ENCODE peak calls at places on chromosomes 1 and 21, in ten cellular contexts. F, L, E, R, M, D, I, Q, G and U are unnamed samples.

GRCh38 chr1:186210258-186210657 is 164.8 kb downstream of the TPR start:
- DNase-seq in F (no peak), L (no peak), E (no peak), R (no peak), M (no peak), D (no peak), I (no peak), Q (no peak), G (no peak), U (no peak)

GRCh38 chr1:92858564-92859399 is 26.9 kb downstream of the RPL5 start:
- DNase-seq in F (no peak), L (peak), E (peak), R (peak), M (peak), D (peak), I (no peak), Q (peak), G (peak), U (no peak)

GRCh38 chr1:151472852-151473731 is 13.8 kb upstream of the POGZ start:
- DNase-seq in F (no peak), L (no peak), E (no peak), R (peak), M (peak), D (peak), I (peak), Q (peak), G (peak), U (no peak)

GRCh38 chr1:34803770-34804169 is 11.0 kb downstream of the GJA4 start:
- DNase-seq in F (no peak), L (no peak), E (no peak), R (no peak), M (no peak), D (no peak), I (no peak), Q (no peak), G (no peak), U (no peak)

GRCh38 chr1:205227584-205228006 is at the start of gene TMCC2:
- DNase-seq in F (peak), L (peak), E (peak), R (peak), M (peak), D (peak), I (peak), Q (peak), G (peak), U (no peak)

GRCh38 chr21:25408666-25409065 is 198.6 kb downstream of the MRPL39 start:
- DNase-seq in F (no peak), L (no peak), E (no peak), R (no peak), M (no peak), D (no peak), I (no peak), Q (no peak), G (no peak), U (no peak)

GRCh38 chr1:5857508-5858090 is 134.6 kb downstream of the NPHP4 start:
- DNase-seq in F (no peak), L (no peak), E (no peak), R (no peak), M (no peak), D (no peak), I (no peak), Q (no peak), G (no peak), U (no peak)

GRCh38 chr21:25171438-25171837 is 435.8 kb downstream of the MRPL39 start:
- DNase-seq in F (no peak), L (no peak), E (peak), R (no peak), M (no peak), D (no peak), I (no peak), Q (no peak), G (no peak), U (no peak)

GRCh38 chr1:98659879-98660278 is 1.6 kb upstream of the SNX7 start:
- DNase-seq in F (no peak), L (no peak), E (no peak), R (no peak), M (no peak), D (no peak), I (no peak), Q (no peak), G (no peak), U (no peak)

GRCh38 chr1:14296795-14297194 is 301.7 kb upstream of the KAZN start:
- DNase-seq in F (no peak), L (no peak), E (no peak), R (no peak), M (no peak), D (no peak), I (no peak), Q (no peak), G (no peak), U (no peak)

GRCh38 chr1:96253281-96254035 is 468.1 kb upstream of the PTBP2 start:
- DNase-seq in F (no peak), L (no peak), E (peak), R (no peak), M (no peak), D (no peak), I (no peak), Q (no peak), G (no peak), U (no peak)

GRCh38 chr21:14900058-14900457 is 164.7 kb downstream of the NRIP1 start:
- DNase-seq in F (no peak), L (no peak), E (no peak), R (no peak), M (no peak), D (no peak), I (no peak), Q (no peak), G (no peak), U (no peak)

GRCh38 chr21:44931137-44931500 is 8.7 kb upstream of the SLX9 start:
- DNase-seq in F (no peak), L (no peak), E (no peak), R (no peak), M (peak), D (no peak), I (peak), Q (no peak), G (no peak), U (no peak)

GRCh38 chr21:44761011-44761729 is 40.5 kb downstream of the UBE2G2 start:
- DNase-seq in F (no peak), L (no peak), E (no peak), R (no peak), M (peak), D (no peak), I (no peak), Q (peak), G (peak), U (no peak)

GRCh38 chr1:103208844-103209243 is 100.5 kb upstream of the COL11A1 start:
- DNase-seq in F (no peak), L (no peak), E (no peak), R (no peak), M (no peak), D (no peak), I (no peak), Q (no peak), G (no peak), U (no peak)

GRCh38 chr1:63640633-63641567 is 47.7 kb downstream of the PGM1 start:
- DNase-seq in F (no peak), L (no peak), E (no peak), R (no peak), M (no peak), D (no peak), I (no peak), Q (no peak), G (no peak), U (no peak)

GRCh38 chr1:7616076-7616833 is 154.8 kb upstream of the VAMP3 start:
- DNase-seq in F (no peak), L (no peak), E (peak), R (peak), M (peak), D (peak), I (peak), Q (peak), G (no peak), U (no peak)

GRCh38 chr1:1313500-1314236 is 5.3 kb downstream of the PUSL1 start:
- DNase-seq in F (no peak), L (no peak), E (no peak), R (no peak), M (no peak), D (no peak), I (no peak), Q (no peak), G (no peak), U (no peak)

GRCh38 chr1:109901508-109902145 is 9.0 kb upstream of the CSF1 start:
- DNase-seq in F (no peak), L (no peak), E (no peak), R (no peak), M (peak), D (no peak), I (no peak), Q (peak), G (no peak), U (no peak)

GRCh38 chr1:107267489-107267888 is 126.7 kb downstream of the NTNG1 start:
- DNase-seq in F (no peak), L (no peak), E (no peak), R (no peak), M (no peak), D (no peak), I (no peak), Q (no peak), G (no peak), U (no peak)

GRCh38 chr1:51760872-51761271 is 117.7 kb downstream of the NRDC start:
- DNase-seq in F (no peak), L (no peak), E (no peak), R (no peak), M (no peak), D (no peak), I (no peak), Q (no peak), G (no peak), U (no peak)

GRCh38 chr1:27971674-27972073 is 11.9 kb downstream of the XKR8 start:
- DNase-seq in F (no peak), L (no peak), E (no peak), R (no peak), M (no peak), D (peak), I (no peak), Q (no peak), G (peak), U (no peak)

GRCh38 chr1:26856604-26857469 is 6.1 kb upstream of the SFN start:
- DNase-seq in F (no peak), L (no peak), E (no peak), R (no peak), M (no peak), D (no peak), I (no peak), Q (peak), G (no peak), U (no peak)

GRCh38 chr1:54355931-54356679 is 50.1 kb downstream of the SSBP3 start:
- DNase-seq in F (no peak), L (no peak), E (no peak), R (no peak), M (no peak), D (no peak), I (no peak), Q (no peak), G (no peak), U (no peak)

GRCh38 chr1:244102051-244102450 is 51.0 kb downstream of the ZBTB18 start:
- DNase-seq in F (no peak), L (no peak), E (no peak), R (no peak), M (no peak), D (no peak), I (no peak), Q (no peak), G (no peak), U (no peak)

GRCh38 chr1:204207136-204207616 is 6.6 kb downstream of the GOLT1A start:
- DNase-seq in F (peak), L (peak), E (no peak), R (peak), M (peak), D (no peak), I (peak), Q (peak), G (no peak), U (no peak)

GRCh38 chr1:238257018-238257417 is 366.3 kb upstream of the ZP4 start:
- DNase-seq in F (no peak), L (no peak), E (no peak), R (no peak), M (no peak), D (no peak), I (no peak), Q (no peak), G (no peak), U (no peak)

GRCh38 chr1:24202556-24202955 is 15.5 kb upstream of the IFNLR1 start:
- DNase-seq in F (no peak), L (no peak), E (no peak), R (no peak), M (no peak), D (no peak), I (no peak), Q (no peak), G (no peak), U (no peak)

GRCh38 chr1:154559496-154559950 is 1.1 kb upstream of the UBE2Q1 start:
- DNase-seq in F (peak), L (peak), E (peak), R (peak), M (peak), D (peak), I (peak), Q (peak), G (peak), U (no peak)

GRCh38 chr1:30668546-30669327 is 54.6 kb downstream of the MATN1 start:
- DNase-seq in F (no peak), L (no peak), E (no peak), R (no peak), M (no peak), D (no peak), I (no peak), Q (no peak), G (no peak), U (no peak)

GRCh38 chr21:44800971-44801467 is 601 bp downstream of the UBE2G2 start:
- DNase-seq in F (no peak), L (no peak), E (no peak), R (no peak), M (peak), D (no peak), I (no peak), Q (peak), G (no peak), U (no peak)